ENCODE peak calls at places on chromosomes 3 and 15, in nine cellular contexts. O, M, L, I, Z, H, R, E and S are unnamed samples.

GRCh38 chr3:170233532-170233931 is 11.3 kb downstream of the PRKCI start:
- DNase-seq in O (peak; percentile 91), M (no peak), L (no peak), I (no peak), Z (peak; percentile 68), H (no peak), R (no peak), E (no peak), S (no peak)

GRCh38 chr3:63662500-63662899 is 10.0 kb downstream of the SNTN start:
- DNase-seq in O (no peak), M (no peak), L (no peak), I (peak; percentile 33), Z (no peak), H (no peak), R (no peak), E (peak; percentile 21), S (no peak)

GRCh38 chr3:176430244-176430893 is 766.9 kb downstream of the TBL1XR1 start:
- DNase-seq in O (peak; percentile 49), M (no peak), L (no peak), I (peak; percentile 38), Z (peak; percentile 48), H (no peak), R (no peak), E (no peak), S (no peak)

GRCh38 chr3:55984631-55985030 is 483.6 kb downstream of the ERC2 start:
- DNase-seq in O (no peak), M (no peak), L (no peak), I (no peak), Z (no peak), H (no peak), R (no peak), E (no peak), S (no peak)

GRCh38 chr15:96736384-96736783 is 405.9 kb downstream of the NR2F2 start:
- DNase-seq in O (no peak), M (no peak), L (no peak), I (no peak), Z (no peak), H (no peak), R (no peak), E (no peak), S (no peak)

GRCh38 chr3:71476950-71477349 is 106.6 kb downstream of the FOXP1 start:
- DNase-seq in O (no peak), M (no peak), L (no peak), I (no peak), Z (no peak), H (no peak), R (no peak), E (no peak), S (no peak)

GRCh38 chr3:127484601-127485388 is 105.7 kb downstream of the TPRA1 start:
- DNase-seq in O (no peak), M (no peak), L (no peak), I (no peak), Z (no peak), H (no peak), R (no peak), E (no peak), S (peak; percentile 30)

GRCh38 chr3:11846281-11847034 is at the start of gene TAMM41:
- DNase-seq in O (peak; percentile 78), M (peak; percentile 86), L (peak; percentile 91), I (peak; percentile 92), Z (peak; percentile 45), H (peak; percentile 77), R (peak; percentile 92), E (peak; percentile 84), S (peak; percentile 82)

GRCh38 chr3:129954509-129954908 is 20.0 kb upstream of the TRH start:
- DNase-seq in O (no peak), M (no peak), L (no peak), I (no peak), Z (no peak), H (no peak), R (no peak), E (no peak), S (no peak)

GRCh38 chr15:38127306-38127731 is 125.3 kb upstream of the SPRED1 start:
- DNase-seq in O (peak; percentile 82), M (peak; percentile 13), L (no peak), I (no peak), Z (no peak), H (no peak), R (no peak), E (no peak), S (no peak)

GRCh38 chr15:31160740-31161495 is 59.4 kb upstream of the TRPM1 start:
- DNase-seq in O (no peak), M (no peak), L (no peak), I (no peak), Z (no peak), H (no peak), R (no peak), E (no peak), S (no peak)

GRCh38 chr15:90211440-90212168 is 10.5 kb downstream of the SEMA4B start:
- DNase-seq in O (peak; percentile 90), M (no peak), L (no peak), I (no peak), Z (no peak), H (no peak), R (no peak), E (no peak), S (no peak)

GRCh38 chr3:154972951-154973350 is 107.2 kb upstream of the MME start:
- DNase-seq in O (no peak), M (no peak), L (no peak), I (no peak), Z (no peak), H (no peak), R (no peak), E (no peak), S (no peak)

GRCh38 chr3:133895208-133896001 is at the start of gene RAB6B:
- DNase-seq in O (no peak), M (no peak), L (peak; percentile 64), I (peak; percentile 81), Z (no peak), H (no peak), R (peak; percentile 53), E (peak; percentile 70), S (peak; percentile 56)

GRCh38 chr3:82475306-82475705 is 713.9 kb upstream of the GBE1 start:
- DNase-seq in O (no peak), M (no peak), L (no peak), I (no peak), Z (no peak), H (no peak), R (no peak), E (no peak), S (no peak)

GRCh38 chr3:125644036-125645025 is 49.0 kb upstream of the OSBPL11 start:
- DNase-seq in O (peak; percentile 38), M (no peak), L (peak; percentile 40), I (no peak), Z (no peak), H (no peak), R (peak; percentile 22), E (no peak), S (no peak)

GRCh38 chr3:132867956-132868355 is 145.7 kb upstream of the NPHP3 start:
- DNase-seq in O (no peak), M (no peak), L (no peak), I (no peak), Z (no peak), H (no peak), R (no peak), E (no peak), S (no peak)

GRCh38 chr3:132874701-132875100 is 152.5 kb upstream of the NPHP3 start:
- DNase-seq in O (no peak), M (no peak), L (no peak), I (no peak), Z (no peak), H (no peak), R (no peak), E (no peak), S (no peak)

GRCh38 chr3:132870596-132870995 is 148.4 kb upstream of the NPHP3 start:
- DNase-seq in O (no peak), M (no peak), L (no peak), I (no peak), Z (no peak), H (no peak), R (no peak), E (no peak), S (no peak)

GRCh38 chr3:132872711-132873110 is 150.5 kb upstream of the NPHP3 start:
- DNase-seq in O (no peak), M (no peak), L (no peak), I (no peak), Z (no peak), H (no peak), R (no peak), E (no peak), S (no peak)

GRCh38 chr3:132871956-132872355 is 149.7 kb upstream of the NPHP3 start:
- DNase-seq in O (no peak), M (no peak), L (no peak), I (no peak), Z (no peak), H (no peak), R (no peak), E (no peak), S (no peak)
- TF ChIP-seq CTCF in O (no peak), M (no peak), L (no peak), I (no peak), Z (no peak), H (no peak), R (no peak), E (no peak), S (no peak)

GRCh38 chr15:72491768-72492167 is 17.6 kb downstream of the ARIH1 start:
- DNase-seq in O (no peak), M (no peak), L (no peak), I (no peak), Z (peak; percentile 56), H (no peak), R (no peak), E (no peak), S (no peak)
- TF ChIP-seq CTCF in O (no peak), M (no peak), L (no peak), I (no peak), Z (no peak), H (no peak), R (no peak), E (no peak), S (no peak)

GRCh38 chr15:92306662-92307061 is 87.0 kb upstream of the ST8SIA2 start:
- DNase-seq in O (no peak), M (no peak), L (no peak), I (peak; percentile 60), Z (no peak), H (no peak), R (no peak), E (no peak), S (no peak)

GRCh38 chr15:92305342-92305741 is 88.3 kb upstream of the ST8SIA2 start:
- DNase-seq in O (no peak), M (no peak), L (no peak), I (no peak), Z (no peak), H (no peak), R (no peak), E (no peak), S (no peak)

GRCh38 chr15:92304239-92304975 is 89.3 kb upstream of the ST8SIA2 start:
- DNase-seq in O (no peak), M (no peak), L (no peak), I (peak; percentile 12), Z (no peak), H (no peak), R (no peak), E (no peak), S (no peak)
- TF ChIP-seq CTCF in O (no peak), M (no peak), L (no peak), I (no peak), Z (no peak), H (no peak), R (no peak), E (no peak), S (no peak)

DNA sequence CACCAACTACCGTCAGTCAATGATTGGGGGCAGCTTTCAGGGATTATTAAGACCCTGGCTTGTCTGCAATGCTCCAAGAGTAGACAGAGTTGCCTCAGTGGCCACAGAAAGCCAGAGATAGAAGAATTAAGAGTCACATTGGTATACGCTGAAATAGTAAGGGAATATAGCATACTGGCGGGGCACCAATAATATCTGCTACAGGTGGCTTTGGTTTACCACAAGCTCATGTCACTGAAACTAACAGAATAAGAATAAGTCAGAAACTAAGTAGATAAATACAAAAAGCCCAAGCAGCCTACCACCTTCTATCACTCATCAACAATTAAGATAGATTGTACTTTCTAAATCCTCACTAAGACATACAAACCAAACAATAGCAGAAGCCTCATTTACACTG is 2.5 kb upstream of the FHIT start:
- DNase-seq in O (no peak), M (no peak), L (no peak), I (no peak), Z (no peak), H (no peak), R (no peak), E (no peak), S (no peak)
- TF ChIP-seq CTCF in O (no peak), M (no peak), L (no peak), I (no peak), Z (no peak), H (no peak), R (no peak), E (no peak), S (no peak)